ENCODE peak calls at places on chromosome 7, in seven cellular contexts. K is left ventricle myocardium superior; Q is ELF-1; C is glutamatergic neuron; L is naive B cell; V is NCI-H226; A is activated CD4-positive, alpha-beta T cell treated with anti-CD3 and anti-CD28 coated beads, Interleukin-2, amount 50 U/mL, for 24 hours. J is an unnamed sample.

GRCh38 chr7:381211-382117 is 91.5 kb downstream of the FOXL3 start:
- DNase-seq in Q (no peak), L (peak), C (no peak), K (no peak), V (no peak), A (no peak), J (no peak)

GRCh38 chr7:158543840-158544239 is 43.8 kb downstream of the PTPRN2 start:
- DNase-seq in K (no peak), C (no peak), V (no peak), A (no peak), L (no peak), Q (no peak), J (no peak)

GRCh38 chr7:2301510-2301860 is 12.8 kb downstream of the SNX8 start:
- DNase-seq in C (no peak), V (no peak), A (no peak), K (no peak), L (no peak), Q (no peak), J (no peak)

GRCh38 chr7:1922071-1922869 is 252.2 kb downstream of the ELFN1 start:
- DNase-seq in Q (no peak), C (no peak), K (peak), L (no peak), V (no peak), A (peak), J (no peak)

GRCh38 chr7:96303686-96304443 is 18.0 kb downstream of the SLC25A13 start:
- DNase-seq in V (peak), Q (no peak), C (no peak), L (no peak), A (no peak), K (no peak), J (no peak)

GRCh38 chr7:74043523-74043951 is 15.6 kb downstream of the ELN start:
- DNase-seq in A (no peak), C (no peak), V (no peak), L (no peak), K (peak), Q (peak), J (no peak)

GRCh38 chr7:157989611-157990010 is 598.0 kb downstream of the PTPRN2 start:
- DNase-seq in K (no peak), Q (no peak), C (no peak), A (no peak), L (no peak), V (no peak), J (no peak)

GRCh38 chr7:22127835-22128527 is 182.3 kb upstream of the CDCA7L start:
- DNase-seq in K (no peak), L (no peak), C (no peak), V (no peak), A (no peak), Q (no peak), J (no peak)

GRCh38 chr7:157318015-157318706 is 18.6 kb upstream of the DNAJB6 start:
- DNase-seq in A (no peak), K (no peak), L (no peak), C (no peak), Q (no peak), V (peak), J (peak)

GRCh38 chr7:33926535-33926934 is 21.2 kb downstream of the BMPER start:
- DNase-seq in L (no peak), C (no peak), A (no peak), V (no peak), Q (no peak), K (no peak), J (no peak)

GRCh38 chr7:44970521-44971051 is 8.2 kb downstream of the MYO1G start:
- DNase-seq in C (no peak), V (no peak), L (no peak), K (no peak), A (no peak), Q (no peak), J (no peak)

GRCh38 chr7:33091111-33091531 is 18.1 kb downstream of the RP9 start:
- DNase-seq in A (no peak), Q (no peak), K (no peak), L (no peak), C (no peak), V (peak), J (no peak)

GRCh38 chr7:128240696-128241386 is at the start of gene LEP:
- DNase-seq in C (no peak), L (no peak), A (no peak), K (no peak), V (no peak), Q (no peak), J (no peak)

GRCh38 chr7:43876266-43876665 is 6.9 kb upstream of the MRPS24 start:
- DNase-seq in A (no peak), K (no peak), V (no peak), C (no peak), L (peak), Q (no peak), J (no peak)

GRCh38 chr7:50359995-50360925 is 55.7 kb downstream of the IKZF1 start:
- DNase-seq in C (no peak), A (peak), Q (peak), K (no peak), L (no peak), V (no peak), J (no peak)

GRCh38 chr7:24865994-24866615 is 108.8 kb upstream of the GSDME start:
- DNase-seq in K (no peak), A (no peak), V (no peak), C (no peak), Q (no peak), L (no peak), J (no peak)